ENCODE peak calls at places on chromosomes 3 and 15, in six cellular contexts. One of them, this sample, is unnamed.

GRCh38 chr3:12875857-12876451 is 34.6 kb upstream of the RPL32 start:
- DNase-seq in Caco-2: no peak
- DNase-seq in activated CD8-positive, alpha-beta memory T cell treated with anti-CD3 and anti-CD28 coated beads, Interleukin-2, amount 50 U/mL, for 48 hours: peak; percentile 68
- DNase-seq in CD8-positive, alpha-beta T cell: no peak
- DNase-seq in H54: no peak
- DNase-seq in trophoblast cell: peak; percentile 50
- DNase-seq in this sample: peak; percentile 91

GRCh38 chr3:69787436-69788168 is 48.3 kb downstream of the MITF start:
- DNase-seq in CD8-positive, alpha-beta T cell: no peak
- DNase-seq in trophoblast cell: peak; percentile 33
- DNase-seq in Caco-2: no peak
- DNase-seq in activated CD8-positive, alpha-beta memory T cell treated with anti-CD3 and anti-CD28 coated beads, Interleukin-2, amount 50 U/mL, for 48 hours: no peak
- DNase-seq in H54: no peak
- DNase-seq in this sample: no peak

GRCh38 chr15:85030301-85031049 is 48.8 kb downstream of the PDE8A start:
- DNase-seq in activated CD8-positive, alpha-beta memory T cell treated with anti-CD3 and anti-CD28 coated beads, Interleukin-2, amount 50 U/mL, for 48 hours: no peak
- DNase-seq in Caco-2: no peak
- DNase-seq in trophoblast cell: peak; percentile 28
- DNase-seq in CD8-positive, alpha-beta T cell: no peak
- DNase-seq in H54: peak; percentile 6
- DNase-seq in this sample: no peak

GRCh38 chr3:140273542-140274195 is 338.7 kb downstream of the CLSTN2 start:
- DNase-seq in H54: no peak
- DNase-seq in CD8-positive, alpha-beta T cell: no peak
- DNase-seq in activated CD8-positive, alpha-beta memory T cell treated with anti-CD3 and anti-CD28 coated beads, Interleukin-2, amount 50 U/mL, for 48 hours: no peak
- DNase-seq in Caco-2: no peak
- DNase-seq in trophoblast cell: no peak
- DNase-seq in this sample: no peak

GRCh38 chr3:47259114-47259513 is 23.5 kb downstream of the KIF9 start:
- DNase-seq in trophoblast cell: no peak
- DNase-seq in activated CD8-positive, alpha-beta memory T cell treated with anti-CD3 and anti-CD28 coated beads, Interleukin-2, amount 50 U/mL, for 48 hours: no peak
- DNase-seq in CD8-positive, alpha-beta T cell: no peak
- DNase-seq in H54: no peak
- DNase-seq in Caco-2: no peak
- DNase-seq in this sample: no peak

GRCh38 chr3:46674031-46674592 is 19.4 kb downstream of the ALS2CL start:
- DNase-seq in CD8-positive, alpha-beta T cell: no peak
- DNase-seq in Caco-2: no peak
- DNase-seq in trophoblast cell: peak; percentile 28
- DNase-seq in H54: no peak
- DNase-seq in activated CD8-positive, alpha-beta memory T cell treated with anti-CD3 and anti-CD28 coated beads, Interleukin-2, amount 50 U/mL, for 48 hours: no peak
- DNase-seq in this sample: peak; percentile 62

GRCh38 chr3:178561239-178561638 is 25.0 kb downstream of the KCNMB2 start:
- DNase-seq in H54: no peak
- DNase-seq in trophoblast cell: no peak
- DNase-seq in activated CD8-positive, alpha-beta memory T cell treated with anti-CD3 and anti-CD28 coated beads, Interleukin-2, amount 50 U/mL, for 48 hours: no peak
- DNase-seq in CD8-positive, alpha-beta T cell: no peak
- DNase-seq in Caco-2: no peak
- DNase-seq in this sample: no peak

GRCh38 chr3:160808838-160809237 is 52.8 kb downstream of the PPM1L start:
- DNase-seq in H54: no peak
- DNase-seq in Caco-2: no peak
- DNase-seq in trophoblast cell: no peak
- DNase-seq in activated CD8-positive, alpha-beta memory T cell treated with anti-CD3 and anti-CD28 coated beads, Interleukin-2, amount 50 U/mL, for 48 hours: no peak
- DNase-seq in CD8-positive, alpha-beta T cell: no peak
- DNase-seq in this sample: no peak

GRCh38 chr3:52468336-52468735 is 12.9 kb downstream of the NISCH start:
- DNase-seq in activated CD8-positive, alpha-beta memory T cell treated with anti-CD3 and anti-CD28 coated beads, Interleukin-2, amount 50 U/mL, for 48 hours: no peak
- DNase-seq in Caco-2: no peak
- DNase-seq in CD8-positive, alpha-beta T cell: no peak
- DNase-seq in H54: no peak
- DNase-seq in trophoblast cell: no peak
- DNase-seq in this sample: no peak

GRCh38 chr15:58299311-58299850 is 132.4 kb upstream of the LIPC start:
- DNase-seq in Caco-2: no peak
- DNase-seq in H54: no peak
- DNase-seq in CD8-positive, alpha-beta T cell: no peak
- DNase-seq in trophoblast cell: peak; percentile 63
- DNase-seq in activated CD8-positive, alpha-beta memory T cell treated with anti-CD3 and anti-CD28 coated beads, Interleukin-2, amount 50 U/mL, for 48 hours: no peak
- DNase-seq in this sample: no peak

GRCh38 chr3:176430244-176430893 is 766.9 kb downstream of the TBL1XR1 start:
- DNase-seq in H54: peak; percentile 2
- DNase-seq in trophoblast cell: peak; percentile 77
- DNase-seq in activated CD8-positive, alpha-beta memory T cell treated with anti-CD3 and anti-CD28 coated beads, Interleukin-2, amount 50 U/mL, for 48 hours: no peak
- DNase-seq in CD8-positive, alpha-beta T cell: no peak
- DNase-seq in Caco-2: peak; percentile 33
- DNase-seq in this sample: peak; percentile 28

GRCh38 chr3:124770341-124771082 is 40.3 kb downstream of the UMPS start:
- DNase-seq in activated CD8-positive, alpha-beta memory T cell treated with anti-CD3 and anti-CD28 coated beads, Interleukin-2, amount 50 U/mL, for 48 hours: no peak
- DNase-seq in CD8-positive, alpha-beta T cell: no peak
- DNase-seq in H54: no peak
- DNase-seq in trophoblast cell: no peak
- DNase-seq in Caco-2: no peak
- DNase-seq in this sample: no peak

GRCh38 chr15:29880341-29880740 is 58.1 kb upstream of the TJP1 start:
- DNase-seq in trophoblast cell: no peak
- DNase-seq in Caco-2: no peak
- DNase-seq in H54: no peak
- DNase-seq in CD8-positive, alpha-beta T cell: no peak
- DNase-seq in activated CD8-positive, alpha-beta memory T cell treated with anti-CD3 and anti-CD28 coated beads, Interleukin-2, amount 50 U/mL, for 48 hours: no peak
- DNase-seq in this sample: no peak

GRCh38 chr3:195187609-195188529 is 83.1 kb downstream of the XXYLT1 start:
- DNase-seq in activated CD8-positive, alpha-beta memory T cell treated with anti-CD3 and anti-CD28 coated beads, Interleukin-2, amount 50 U/mL, for 48 hours: no peak
- DNase-seq in CD8-positive, alpha-beta T cell: no peak
- DNase-seq in trophoblast cell: peak; percentile 25
- DNase-seq in H54: no peak
- DNase-seq in Caco-2: no peak
- DNase-seq in this sample: no peak

GRCh38 chr15:100672959-100673358 is 70.6 kb downstream of the ASB7 start:
- DNase-seq in CD8-positive, alpha-beta T cell: no peak
- DNase-seq in activated CD8-positive, alpha-beta memory T cell treated with anti-CD3 and anti-CD28 coated beads, Interleukin-2, amount 50 U/mL, for 48 hours: no peak
- DNase-seq in Caco-2: no peak
- DNase-seq in trophoblast cell: no peak
- DNase-seq in H54: no peak
- DNase-seq in this sample: no peak

GRCh38 chr3:113948015-113948917 is 453 bp downstream of the ZDHHC23 start:
- DNase-seq in CD8-positive, alpha-beta T cell: peak; percentile 3
- DNase-seq in Caco-2: peak; percentile 66
- DNase-seq in activated CD8-positive, alpha-beta memory T cell treated with anti-CD3 and anti-CD28 coated beads, Interleukin-2, amount 50 U/mL, for 48 hours: peak; percentile 73
- DNase-seq in trophoblast cell: peak; percentile 67
- DNase-seq in H54: peak; percentile 64
- DNase-seq in this sample: peak; percentile 75

GRCh38 chr3:150286390-150287147 is 121.5 kb upstream of the TSC22D2 start:
- DNase-seq in H54: no peak
- DNase-seq in activated CD8-positive, alpha-beta memory T cell treated with anti-CD3 and anti-CD28 coated beads, Interleukin-2, amount 50 U/mL, for 48 hours: no peak
- DNase-seq in CD8-positive, alpha-beta T cell: no peak
- DNase-seq in trophoblast cell: peak; percentile 81
- DNase-seq in Caco-2: peak; percentile 51
- DNase-seq in this sample: no peak

GRCh38 chr3:138186216-138186615 is 885 bp upstream of the ARMC8 start:
- DNase-seq in trophoblast cell: peak; percentile 58
- DNase-seq in Caco-2: no peak
- DNase-seq in activated CD8-positive, alpha-beta memory T cell treated with anti-CD3 and anti-CD28 coated beads, Interleukin-2, amount 50 U/mL, for 48 hours: no peak
- DNase-seq in CD8-positive, alpha-beta T cell: no peak
- DNase-seq in H54: no peak
- DNase-seq in this sample: no peak

GRCh38 chr3:38334142-38334541 is 12.4 kb upstream of the XYLB start:
- DNase-seq in trophoblast cell: no peak
- DNase-seq in activated CD8-positive, alpha-beta memory T cell treated with anti-CD3 and anti-CD28 coated beads, Interleukin-2, amount 50 U/mL, for 48 hours: no peak
- DNase-seq in Caco-2: no peak
- DNase-seq in H54: no peak
- DNase-seq in CD8-positive, alpha-beta T cell: no peak
- DNase-seq in this sample: no peak

GRCh38 chr15:65044724-65045481 is at the start of gene SLC51B:
- DNase-seq in CD8-positive, alpha-beta T cell: no peak
- DNase-seq in Caco-2: peak; percentile 91
- DNase-seq in activated CD8-positive, alpha-beta memory T cell treated with anti-CD3 and anti-CD28 coated beads, Interleukin-2, amount 50 U/mL, for 48 hours: no peak
- DNase-seq in H54: no peak
- DNase-seq in trophoblast cell: peak; percentile 13
- DNase-seq in this sample: peak; percentile 77

GRCh38 chr3:90016492-90017065 is 909.2 kb downstream of the EPHA3 start:
- DNase-seq in activated CD8-positive, alpha-beta memory T cell treated with anti-CD3 and anti-CD28 coated beads, Interleukin-2, amount 50 U/mL, for 48 hours: no peak
- DNase-seq in trophoblast cell: peak; percentile 3
- DNase-seq in Caco-2: no peak
- DNase-seq in H54: no peak
- DNase-seq in CD8-positive, alpha-beta T cell: no peak
- DNase-seq in this sample: no peak

GRCh38 chr3:61967019-61967418 is 405.6 kb downstream of the PTPRG start:
- DNase-seq in Caco-2: no peak
- DNase-seq in activated CD8-positive, alpha-beta memory T cell treated with anti-CD3 and anti-CD28 coated beads, Interleukin-2, amount 50 U/mL, for 48 hours: no peak
- DNase-seq in trophoblast cell: no peak
- DNase-seq in CD8-positive, alpha-beta T cell: no peak
- DNase-seq in H54: no peak
- DNase-seq in this sample: no peak

GRCh38 chr3:168165390-168166269 is 69.9 kb upstream of the GOLIM4 start:
- DNase-seq in H54: peak; percentile 6
- DNase-seq in activated CD8-positive, alpha-beta memory T cell treated with anti-CD3 and anti-CD28 coated beads, Interleukin-2, amount 50 U/mL, for 48 hours: no peak
- DNase-seq in Caco-2: peak; percentile 55
- DNase-seq in CD8-positive, alpha-beta T cell: no peak
- DNase-seq in trophoblast cell: peak; percentile 90
- DNase-seq in this sample: peak; percentile 32

GRCh38 chr3:40185029-40185695 is 124.3 kb upstream of the EIF1B start:
- DNase-seq in activated CD8-positive, alpha-beta memory T cell treated with anti-CD3 and anti-CD28 coated beads, Interleukin-2, amount 50 U/mL, for 48 hours: no peak
- DNase-seq in CD8-positive, alpha-beta T cell: no peak
- DNase-seq in H54: no peak
- DNase-seq in Caco-2: no peak
- DNase-seq in trophoblast cell: no peak
- DNase-seq in this sample: no peak

GRCh38 chr3:134619884-134620445 is 30.9 kb downstream of the KY start:
- DNase-seq in H54: no peak
- DNase-seq in trophoblast cell: no peak
- DNase-seq in CD8-positive, alpha-beta T cell: no peak
- DNase-seq in activated CD8-positive, alpha-beta memory T cell treated with anti-CD3 and anti-CD28 coated beads, Interleukin-2, amount 50 U/mL, for 48 hours: no peak
- DNase-seq in Caco-2: no peak
- DNase-seq in this sample: no peak

GRCh38 chr3:150149651-150150051 is 179.0 kb upstream of the PFN2 start:
- DNase-seq in Caco-2: peak; percentile 47
- DNase-seq in trophoblast cell: peak; percentile 95
- DNase-seq in CD8-positive, alpha-beta T cell: no peak
- DNase-seq in activated CD8-positive, alpha-beta memory T cell treated with anti-CD3 and anti-CD28 coated beads, Interleukin-2, amount 50 U/mL, for 48 hours: no peak
- DNase-seq in H54: no peak
- DNase-seq in this sample: no peak

GRCh38 chr3:87798567-87798947 is 260.2 kb downstream of the CGGBP1 start:
- DNase-seq in activated CD8-positive, alpha-beta memory T cell treated with anti-CD3 and anti-CD28 coated beads, Interleukin-2, amount 50 U/mL, for 48 hours: no peak
- DNase-seq in CD8-positive, alpha-beta T cell: no peak
- DNase-seq in trophoblast cell: no peak
- DNase-seq in Caco-2: no peak
- DNase-seq in H54: no peak
- DNase-seq in this sample: no peak